ENCODE peak calls at places on chromosomes 2 and 18, in nine cellular contexts. Q is CD4-positive, alpha-beta T cell; U is upper lobe of right lung; T is adrenal gland; J is Peyer's patch; F is cardiac muscle cell; R is thyroid gland; O is tibial nerve; W is lower lobe of right lung. B is an unnamed sample.

GRCh38 chr2:55856936-55857335 is 66.6 kb downstream of the EFEMP1 start:
- DNase-seq in O (no peak), R (no peak), F (peak), Q (no peak), T (no peak), W (no peak), U (no peak), J (no peak), B (no peak)

GRCh38 chr18:22604390-22604985 is 186.8 kb upstream of the CTAGE1 start:
- DNase-seq in T (peak), O (peak), J (no peak), R (peak), Q (no peak), U (peak), W (no peak), F (peak), B (no peak)

GRCh38 chr2:191152841-191153240 is 2.0 kb upstream of the STAT4 start:
- DNase-seq in O (no peak), R (no peak), F (peak), U (no peak), Q (no peak), W (no peak), J (no peak), T (no peak), B (no peak)

GRCh38 chr2:211055438-211055837 is 499.0 kb downstream of the CPS1 start:
- DNase-seq in J (no peak), T (no peak), W (no peak), Q (no peak), U (no peak), O (no peak), F (peak), R (no peak), B (no peak)

GRCh38 chr18:2979871-2980606 is 32.9 kb downstream of the LPIN2 start:
- DNase-seq in J (no peak), O (no peak), T (no peak), F (peak), W (peak), Q (no peak), U (no peak), R (peak), B (no peak)

GRCh38 chr18:48842259-48843061 is 108.3 kb downstream of the SMAD7 start:
- DNase-seq in T (no peak), W (peak), R (peak), U (peak), J (peak), Q (no peak), O (no peak), F (peak), B (no peak)

GRCh38 chr2:28355521-28356094 is 37.0 kb upstream of the FOSL2 start:
- DNase-seq in O (peak), W (peak), T (peak), U (peak), Q (no peak), F (peak), R (peak), J (no peak), B (no peak)

GRCh38 chr2:17877811-17878221 is 651 bp upstream of the KCNS3 start:
- DNase-seq in T (no peak), F (peak), R (peak), U (no peak), O (peak), W (peak), Q (no peak), J (no peak), B (no peak)

GRCh38 chr2:166138667-166139066 is 10.8 kb upstream of the SCN1A start:
- DNase-seq in R (no peak), J (no peak), U (no peak), T (no peak), Q (no peak), F (no peak), W (no peak), O (no peak), B (no peak)

GRCh38 chr18:63128242-63128967 is 191.2 kb downstream of the BCL2 start:
- DNase-seq in O (no peak), F (no peak), T (no peak), W (no peak), R (no peak), J (no peak), Q (no peak), U (no peak), B (no peak)

GRCh38 chr2:126895336-126895735 is 3.4 kb upstream of the TEX51 start:
- DNase-seq in O (no peak), W (no peak), Q (no peak), F (no peak), J (peak), T (no peak), U (peak), R (no peak), B (no peak)

GRCh38 chr18:78410094-78410786 is 569.4 kb upstream of the SALL3 start:
- DNase-seq in T (no peak), J (no peak), O (no peak), Q (no peak), R (no peak), W (no peak), U (no peak), F (no peak), B (no peak)

GRCh38 chr2:4882421-4882820 is 809.8 kb upstream of the SOX11 start:
- DNase-seq in J (no peak), W (no peak), Q (no peak), U (no peak), O (no peak), R (peak), F (no peak), T (no peak), B (no peak)

GRCh38 chr2:165697727-165698620 is 96.1 kb downstream of the GALNT3 start:
- DNase-seq in T (no peak), U (no peak), O (no peak), Q (no peak), R (peak), J (no peak), F (no peak), W (no peak), B (no peak)

GRCh38 chr2:217955881-217956493 is 46.8 kb downstream of the TNS1 start:
- DNase-seq in U (peak), J (peak), T (peak), F (no peak), R (peak), Q (no peak), O (no peak), W (peak), B (no peak)

GRCh38 chr18:76697441-76697901 is 124.9 kb upstream of the ZNF236 start:
- DNase-seq in W (no peak), Q (no peak), U (peak), R (no peak), J (no peak), O (no peak), F (peak), T (no peak), B (no peak)

GRCh38 chr2:161112885-161113284 is 47.3 kb upstream of the TANK start:
- DNase-seq in W (no peak), R (no peak), J (no peak), F (no peak), O (no peak), T (no peak), Q (no peak), U (no peak), B (no peak)

GRCh38 chr2:68292108-68292710 is 27.5 kb downstream of the CNRIP1 start:
- DNase-seq in F (peak), R (no peak), U (no peak), Q (no peak), W (no peak), J (no peak), O (no peak), T (no peak), B (no peak)

GRCh38 chr18:77057043-77057442 is 75.5 kb downstream of the MBP start:
- DNase-seq in T (no peak), Q (no peak), R (no peak), U (no peak), F (peak), W (peak), O (no peak), J (no peak), B (no peak)

GRCh38 chr18:73279499-73279898 is 411.7 kb upstream of the NETO1 start:
- DNase-seq in W (no peak), R (no peak), O (no peak), T (no peak), J (no peak), Q (no peak), U (no peak), F (no peak), B (no peak)

GRCh38 chr2:142218471-142218870 is 87.7 kb upstream of the LRP1B start:
- DNase-seq in R (no peak), Q (no peak), W (no peak), F (no peak), T (no peak), U (no peak), O (no peak), J (no peak), B (no peak)

GRCh38 chr2:14197293-14197692 is 435.2 kb upstream of the LRATD1 start:
- DNase-seq in W (no peak), T (no peak), J (no peak), Q (no peak), R (no peak), F (no peak), O (no peak), U (no peak), B (no peak)

DNA sequence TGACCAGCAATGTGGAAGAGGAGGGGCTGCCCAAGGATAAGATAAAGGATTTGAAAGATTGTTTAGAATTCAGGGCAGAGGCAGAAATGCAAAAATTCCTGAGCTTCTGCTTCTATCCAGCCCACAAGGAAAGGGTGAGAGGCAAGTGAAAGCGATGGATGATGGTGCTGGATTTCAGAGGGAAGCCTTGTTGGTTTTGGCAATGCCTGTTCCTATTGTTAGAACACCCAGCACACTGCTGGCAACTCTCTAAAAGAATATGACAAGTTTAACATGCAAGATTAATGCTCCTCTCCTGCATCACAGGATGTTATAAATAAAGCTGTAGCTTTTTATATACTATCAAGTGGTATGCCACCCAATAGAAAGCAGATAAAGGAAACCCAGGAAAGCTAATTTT is 92.6 kb downstream of the ZNF385B start:
- DNase-seq in W (no peak), O (no peak), R (no peak), F (peak), U (no peak), Q (no peak), T (peak), J (no peak), B (no peak)
- H3K27ac ChIP-seq in W (no peak), O (no peak), R (no peak), F (peak), U (no peak), Q (no peak), T (no peak), J (no peak), B (no peak)

GRCh38 chr2:85606116-85606455 is 3.6 kb upstream of the TMEM150A start:
- DNase-seq in F (no peak), R (no peak), O (no peak), U (peak), W (no peak), J (no peak), Q (no peak), T (no peak), B (no peak)
- H3K27ac ChIP-seq in F (no peak), R (no peak), O (peak), U (peak), W (peak), J (no peak), Q (no peak), T (no peak), B (no peak)

DNA sequence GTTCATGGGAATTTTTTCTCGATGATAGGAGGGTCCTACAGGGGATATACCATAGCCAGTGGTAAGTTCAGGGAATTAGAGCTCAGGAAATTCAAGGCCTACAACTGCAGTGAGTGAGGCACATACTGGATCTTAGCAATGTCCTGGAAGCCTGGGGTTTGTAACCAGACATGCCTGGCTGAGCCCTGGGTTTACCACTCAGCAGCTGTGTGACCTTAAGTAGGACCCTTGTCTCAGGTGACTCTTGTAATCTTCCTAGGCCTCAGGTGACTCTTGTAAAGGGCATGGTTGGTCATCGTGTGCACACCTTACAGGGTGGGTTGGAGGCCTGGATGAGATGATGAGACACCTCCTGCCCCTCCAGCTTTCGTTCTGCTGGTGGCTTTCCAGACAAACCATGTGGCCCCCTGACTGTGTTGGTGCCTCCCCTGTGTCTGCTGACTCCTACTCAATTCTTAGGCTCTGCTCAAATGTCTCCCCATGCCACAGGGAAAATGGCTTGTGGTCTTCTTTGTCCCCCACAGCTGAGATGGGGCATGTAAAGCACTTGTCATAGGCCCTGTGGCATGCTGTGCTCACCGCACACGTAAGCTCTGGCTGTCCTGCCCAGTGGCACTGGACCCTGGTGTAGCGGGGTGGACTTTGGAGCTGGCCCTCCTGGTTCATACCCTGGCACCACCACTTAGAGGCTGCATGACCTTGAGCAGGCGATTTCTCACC is 94.1 kb downstream of the FHOD3 start:
- DNase-seq in J (no peak), W (no peak), R (peak), F (no peak), O (no peak), Q (no peak), T (no peak), U (no peak), B (no peak)
- H3K27ac ChIP-seq in J (no peak), W (no peak), R (no peak), F (peak), O (no peak), Q (no peak), T (no peak), U (no peak), B (no peak)

GRCh38 chr2:30351087-30351486 is 96.0 kb upstream of the LCLAT1 start:
- DNase-seq in W (peak), R (no peak), Q (no peak), J (no peak), T (peak), U (no peak), F (peak), O (no peak), B (no peak)

GRCh38 chr2:30349691-30350090 is 97.4 kb upstream of the LCLAT1 start:
- DNase-seq in Q (no peak), T (no peak), U (no peak), F (no peak), O (no peak), R (no peak), J (no peak), W (no peak), B (no peak)

GRCh38 chr2:30341500-30342267 is 105.4 kb upstream of the LCLAT1 start:
- DNase-seq in F (no peak), O (no peak), W (no peak), U (no peak), Q (no peak), J (no peak), T (no peak), R (no peak), B (no peak)

GRCh38 chr2:30348825-30349224 is 98.2 kb upstream of the LCLAT1 start:
- DNase-seq in O (no peak), U (no peak), Q (no peak), J (no peak), W (no peak), F (no peak), T (no peak), R (no peak), B (no peak)

GRCh38 chr2:30346475-30347169 is 100.4 kb upstream of the LCLAT1 start:
- DNase-seq in F (peak), T (peak), U (peak), O (no peak), R (peak), J (no peak), W (peak), Q (no peak), B (no peak)
- H3K27ac ChIP-seq in F (no peak), T (no peak), U (peak), O (no peak), R (peak), J (no peak), W (peak), Q (no peak), B (no peak)

DNA sequence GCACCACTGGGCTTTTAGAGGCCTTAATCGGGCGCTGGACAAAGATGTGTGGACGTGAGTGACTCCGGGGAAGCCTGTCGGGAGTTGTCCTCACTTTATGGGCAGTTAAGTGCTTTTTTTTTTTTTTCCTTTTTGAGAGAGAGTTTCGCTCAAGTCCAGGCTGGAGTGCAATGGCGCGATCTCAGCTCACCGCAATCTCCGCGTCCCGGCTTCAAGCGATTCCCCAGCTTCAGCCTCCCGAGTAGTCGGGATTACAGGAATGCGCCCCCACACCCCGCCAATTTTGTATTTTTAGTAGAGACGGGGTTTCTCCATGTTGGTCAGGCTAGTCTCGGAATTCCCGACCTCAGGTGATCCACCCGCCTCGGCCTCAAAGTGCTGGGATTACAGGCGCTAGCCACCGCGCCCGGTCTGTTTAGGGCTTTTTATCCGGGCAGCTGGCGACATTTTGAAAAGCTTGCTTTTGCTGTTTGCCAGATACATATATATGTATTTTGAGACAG is 1.5 kb downstream of the MSH6 start:
- DNase-seq in O (no peak), W (no peak), U (no peak), T (no peak), J (peak), F (peak), R (peak), Q (no peak), B (no peak)
- H3K27ac ChIP-seq in O (peak), W (peak), U (peak), T (peak), J (peak), F (peak), R (peak), Q (no peak), B (peak)

B was measured in CD4-positive, CD25-positive, alpha-beta regulatory T cell.